ENCODE peak calls at places on chromosomes 11 and 22, in four cellular contexts. W, Q, I and B are unnamed samples.

GRCh38 chr11:34585870-34586654 is 34.8 kb upstream of the EHF start:
- DNase-seq in I (peak), W (no peak), Q (no peak), B (peak)

GRCh38 chr11:119721129-119722120 is 7.6 kb downstream of the NECTIN1 start:
- DNase-seq in Q (no peak), W (no peak), I (peak), B (no peak)

GRCh38 chr22:37491559-37492427 is 5.6 kb upstream of the MFNG start:
- DNase-seq in Q (no peak), I (no peak), W (no peak), B (no peak)

GRCh38 chr11:62578541-62578940 is 4.8 kb upstream of the EEF1G start:
- DNase-seq in I (no peak), W (no peak), Q (peak), B (no peak)

GRCh38 chr11:130726234-130726559 is 190.1 kb downstream of the SNX19 start:
- DNase-seq in I (peak), Q (peak), W (no peak), B (no peak)

GRCh38 chr11:57903441-57904123 is 120.1 kb upstream of the OR9Q1 start:
- DNase-seq in Q (no peak), I (peak), W (peak), B (no peak)

GRCh38 chr22:42686756-42687491 is 33.7 kb downstream of the A4GALT start:
- DNase-seq in Q (no peak), I (no peak), W (no peak), B (no peak)

GRCh38 chr11:12249590-12250260 is 127.6 kb upstream of the PARVA start:
- DNase-seq in I (no peak), Q (no peak), W (no peak), B (peak)

GRCh38 chr22:36714110-36714509 is 10.6 kb upstream of the CACNG2 start:
- DNase-seq in Q (no peak), W (no peak), I (no peak), B (no peak)

GRCh38 chr11:62832346-62833234 is at the start of gene TEX54:
- DNase-seq in W (no peak), I (no peak), Q (peak), B (peak)

GRCh38 chr11:122556605-122557004 is 98.9 kb upstream of the UBASH3B start:
- DNase-seq in I (no peak), Q (peak), W (no peak), B (peak)

GRCh38 chr11:58900479-58901420 is 38.5 kb upstream of the GLYATL1 start:
- DNase-seq in I (no peak), W (peak), Q (peak), B (peak)

GRCh38 chr22:26894766-26895485 is 237.5 kb downstream of the MIAT start:
- DNase-seq in W (no peak), Q (no peak), I (peak), B (no peak)

GRCh38 chr11:213111-213510 is 5.6 kb downstream of the RIC8A start:
- DNase-seq in Q (no peak), W (no peak), I (no peak), B (no peak)

GRCh38 chr11:584287-584686 is 8.0 kb downstream of the PHRF1 start:
- DNase-seq in I (no peak), W (no peak), Q (no peak), B (no peak)

GRCh38 chr11:623349-623869 is 1.3 kb downstream of the CDHR5 start:
- DNase-seq in Q (no peak), W (no peak), I (no peak), B (no peak)

GRCh38 chr22:47629791-47630655 is 867.6 kb downstream of the TBC1D22A start:
- DNase-seq in W (no peak), I (no peak), Q (no peak), B (no peak)

GRCh38 chr11:74094393-74094792 is 76.4 kb downstream of the C2CD3 start:
- DNase-seq in Q (no peak), I (no peak), W (no peak), B (no peak)

GRCh38 chr11:78560826-78561484 is 13.7 kb downstream of the NARS2 start:
- DNase-seq in W (no peak), Q (no peak), I (peak), B (no peak)

GRCh38 chr22:26452236-26453016 is 23.4 kb downstream of the ASPHD2 start:
- DNase-seq in I (no peak), W (no peak), Q (no peak), B (no peak)

GRCh38 chr11:44507896-44508440 is 57.5 kb upstream of the CD82 start:
- DNase-seq in Q (no peak), I (no peak), W (no peak), B (no peak)

GRCh38 chr11:749731-750130 is 2.5 kb downstream of the TALDO1 start:
- DNase-seq in Q (no peak), I (no peak), W (no peak), B (no peak)

GRCh38 chr11:17256512-17256911 is 20.0 kb upstream of the NUCB2 start:
- DNase-seq in I (peak), Q (no peak), W (no peak), B (no peak)

GRCh38 chr11:86069408-86070086 is 663 bp upstream of the PICALM start:
- DNase-seq in I (peak), Q (peak), W (no peak), B (peak)

GRCh38 chr22:27798526-27799333 is 2.8 kb downstream of the MN1 start:
- DNase-seq in W (no peak), Q (no peak), I (no peak), B (no peak)

GRCh38 chr11:13126430-13126829 is 117.3 kb downstream of the RASSF10 start:
- DNase-seq in Q (no peak), I (peak), W (no peak), B (no peak)

GRCh38 chr11:69005183-69005630 is 7.8 kb downstream of the MRGPRF start:
- DNase-seq in Q (no peak), W (no peak), I (no peak), B (no peak)

GRCh38 chr22:49600891-49601431 is 226.7 kb downstream of the BRD1 start:
- DNase-seq in I (no peak), W (peak), Q (no peak), B (no peak)

GRCh38 chr11:107018902-107019493 is 722 bp upstream of the GUCY1A2 start:
- DNase-seq in Q (peak), I (peak), W (peak), B (peak)

GRCh38 chr11:28231475-28231874 is 123.3 kb downstream of the METTL15 start:
- DNase-seq in Q (no peak), I (peak), W (no peak), B (no peak)

GRCh38 chr11:88420165-88420781 is 82.7 kb upstream of the CTSC start:
- DNase-seq in I (no peak), Q (peak), W (no peak), B (no peak)

GRCh38 chr22:49567894-49568750 is 259.6 kb downstream of the BRD1 start:
- DNase-seq in W (no peak), I (no peak), Q (no peak), B (no peak)

GRCh38 chr22:37804886-37805857 is 2.6 kb upstream of the GCAT start:
- DNase-seq in Q (peak), W (peak), I (peak), B (peak)

GRCh38 chr11:29161216-29161615 is 855.6 kb downstream of the KCNA4 start:
- DNase-seq in W (no peak), Q (no peak), I (peak), B (no peak)

GRCh38 chr22:20256562-20257473 is 11.3 kb downstream of the RTN4R start:
- DNase-seq in Q (no peak), I (no peak), W (no peak), B (no peak)

GRCh38 chr11:64844330-64845124 is at the start of gene CDC42BPG:
- DNase-seq in W (peak), I (peak), Q (peak), B (peak)

GRCh38 chr11:119410501-119410900 is 12.5 kb downstream of the THY1 start:
- DNase-seq in Q (no peak), I (no peak), W (no peak), B (no peak)

GRCh38 chr11:46564459-46564858 is 29.4 kb downstream of the AMBRA1 start:
- DNase-seq in I (peak), Q (no peak), W (no peak), B (no peak)